ENCODE peak calls at places on chromosomes 4 and X, in nine cellular contexts. Z is GM12864, G is dorsolateral prefrontal cortex, B is AG04449, F is PC-3, E is NB4, O is MM.1S, W is left lung, X is HCT116. U is an unnamed sample.
A peak's percentile ranks its signal among the peaks of the same experiment; 100 is the strongest.

GRCh38 chr4:112234952-112235609 is 3.5 kb downstream of the AP1AR start:
- DNase-seq in E (peak; percentile 72), G (peak; percentile 68), F (peak; percentile 81), X (peak; percentile 63), W (peak; percentile 52), Z (peak; percentile 44), B (peak; percentile 56), O (peak; percentile 69), U (peak; percentile 90)

GRCh38 chr4:8592366-8593267 is at the start of gene CPZ:
- DNase-seq in O (no peak), Z (no peak), W (no peak), G (no peak), F (peak; percentile 51), E (no peak), X (no peak), B (no peak), U (no peak)

GRCh38 chr4:96004341-96004740 is 164.4 kb downstream of the PDHA2 start:
- DNase-seq in E (no peak), Z (no peak), O (no peak), F (no peak), W (no peak), B (no peak), G (no peak), X (no peak), U (no peak)

GRCh38 chr4:138182838-138183426 is 59.2 kb downstream of the SLC7A11 start:
- DNase-seq in O (peak; percentile 63), Z (no peak), B (peak; percentile 29), F (peak; percentile 67), G (no peak), E (peak; percentile 61), W (no peak), X (peak; percentile 45), U (peak; percentile 73)

GRCh38 chrX:100596601-100597000 is 11.9 kb downstream of the TNMD start:
- DNase-seq in G (no peak), X (no peak), B (no peak), O (no peak), F (no peak), W (no peak), E (no peak), Z (no peak), U (no peak)

GRCh38 chr4:4330794-4331193 is 40.7 kb downstream of the ZBTB49 start:
- DNase-seq in X (no peak), E (no peak), W (no peak), F (no peak), B (no peak), O (no peak), G (no peak), Z (no peak), U (no peak)

GRCh38 chr4:152468408-152468807 is 67.5 kb downstream of the FBXW7 start:
- DNase-seq in X (no peak), B (no peak), G (no peak), E (no peak), F (no peak), O (no peak), W (no peak), Z (no peak), U (no peak)

GRCh38 chr4:126965876-126966275 is 666.9 kb upstream of the INTU start:
- DNase-seq in X (no peak), F (no peak), B (no peak), Z (no peak), E (no peak), G (no peak), W (no peak), O (no peak), U (no peak)

GRCh38 chr4:76377922-76378321 is 43.0 kb downstream of the CCDC158 start:
- DNase-seq in F (peak; percentile 36), W (no peak), E (peak; percentile 58), Z (no peak), X (peak; percentile 39), O (peak; percentile 68), B (no peak), G (no peak), U (peak; percentile 54)

GRCh38 chr4:152999376-153000067 is 63.4 kb downstream of the FHDC1 start:
- DNase-seq in Z (no peak), G (no peak), E (no peak), X (no peak), O (no peak), W (no peak), F (no peak), B (no peak), U (no peak)

GRCh38 chrX:132169554-132169953 is 41.7 kb upstream of the FRMD7 start:
- DNase-seq in B (no peak), O (no peak), G (no peak), Z (no peak), F (no peak), X (no peak), W (no peak), E (no peak), U (peak; percentile 39)

GRCh38 chrX:34559325-34559724 is 97.8 kb downstream of the TMEM47 start:
- DNase-seq in G (no peak), O (peak; percentile 7), E (peak; percentile 1), X (no peak), W (no peak), Z (no peak), F (no peak), B (no peak), U (peak; percentile 60)

DNA sequence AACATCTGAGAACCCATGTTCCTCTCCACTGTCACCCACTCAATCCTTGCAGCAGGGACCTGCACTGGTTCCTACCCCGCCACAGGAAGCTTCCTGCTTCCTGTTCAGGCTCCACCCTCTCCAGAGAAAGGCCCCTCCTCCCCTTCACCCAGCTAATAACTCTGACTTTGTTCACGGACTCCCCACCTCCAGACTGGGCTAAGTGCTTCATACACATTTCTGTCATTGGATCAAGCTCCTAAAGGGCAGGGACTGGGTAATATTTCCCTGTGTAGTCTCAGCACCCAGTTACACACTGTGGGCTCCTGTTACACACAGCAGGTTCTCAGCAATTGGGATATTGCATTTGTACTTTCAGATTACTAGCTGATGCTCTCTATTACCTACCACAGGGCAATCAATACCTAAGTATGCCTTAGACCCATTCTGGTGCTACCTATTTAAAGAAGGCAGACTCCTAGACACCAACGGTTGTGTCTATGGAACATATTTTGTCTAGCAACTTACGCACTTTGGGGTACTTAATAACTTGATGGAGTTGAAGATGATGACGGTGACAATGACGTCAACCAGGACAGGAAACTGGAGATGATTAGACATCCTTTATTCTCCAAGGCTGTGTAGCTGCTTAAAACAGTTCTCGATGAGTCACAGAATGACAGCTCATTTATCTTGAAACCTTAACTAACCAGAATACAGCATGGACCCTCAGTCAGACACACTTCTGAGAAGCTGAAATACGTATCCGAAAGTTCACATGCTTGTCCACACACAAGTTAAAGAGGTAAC is 58.1 kb downstream of the MAML3 start:
- DNase-seq in G (no peak), X (peak; percentile 62), B (peak; percentile 77), O (no peak), W (peak; percentile 63), F (peak; percentile 75), E (peak; percentile 80), Z (no peak), U (peak; percentile 92)
- H3K4me3 ChIP-seq in G (no peak overlapping the region), X (peak overlapping the region; percentile 9), B (no peak overlapping the region), O (no peak overlapping the region), W (no peak overlapping the region), F (no peak overlapping the region), E (peak overlapping the region; percentile 8), Z (no peak overlapping the region), U (no peak overlapping the region)

GRCh38 chr4:37892641-37893040 is 1.8 kb downstream of the TBC1D1 start:
- DNase-seq in E (peak; percentile 59), Z (peak; percentile 57), B (no peak), O (peak; percentile 15), X (no peak), G (no peak), W (peak; percentile 52), F (no peak), U (no peak)

GRCh38 chr4:37890501-37891220 is at the start of gene TBC1D1:
- DNase-seq in X (no peak), O (peak; percentile 57), G (peak; percentile 64), Z (no peak), F (peak; percentile 24), B (no peak), W (peak; percentile 84), E (peak; percentile 76), U (peak; percentile 10)

GRCh38 chr4:37889849-37890500 is 909 bp upstream of the TBC1D1 start:
- DNase-seq in F (no peak), E (no peak), W (no peak), Z (no peak), O (no peak), G (peak; percentile 28), X (no peak), B (no peak), U (peak; percentile 10)

GRCh38 chr4:37893164-37893563 is 2.3 kb downstream of the TBC1D1 start:
- DNase-seq in E (no peak), G (no peak), W (no peak), Z (no peak), F (no peak), O (no peak), X (no peak), B (no peak), U (no peak)

DNA sequence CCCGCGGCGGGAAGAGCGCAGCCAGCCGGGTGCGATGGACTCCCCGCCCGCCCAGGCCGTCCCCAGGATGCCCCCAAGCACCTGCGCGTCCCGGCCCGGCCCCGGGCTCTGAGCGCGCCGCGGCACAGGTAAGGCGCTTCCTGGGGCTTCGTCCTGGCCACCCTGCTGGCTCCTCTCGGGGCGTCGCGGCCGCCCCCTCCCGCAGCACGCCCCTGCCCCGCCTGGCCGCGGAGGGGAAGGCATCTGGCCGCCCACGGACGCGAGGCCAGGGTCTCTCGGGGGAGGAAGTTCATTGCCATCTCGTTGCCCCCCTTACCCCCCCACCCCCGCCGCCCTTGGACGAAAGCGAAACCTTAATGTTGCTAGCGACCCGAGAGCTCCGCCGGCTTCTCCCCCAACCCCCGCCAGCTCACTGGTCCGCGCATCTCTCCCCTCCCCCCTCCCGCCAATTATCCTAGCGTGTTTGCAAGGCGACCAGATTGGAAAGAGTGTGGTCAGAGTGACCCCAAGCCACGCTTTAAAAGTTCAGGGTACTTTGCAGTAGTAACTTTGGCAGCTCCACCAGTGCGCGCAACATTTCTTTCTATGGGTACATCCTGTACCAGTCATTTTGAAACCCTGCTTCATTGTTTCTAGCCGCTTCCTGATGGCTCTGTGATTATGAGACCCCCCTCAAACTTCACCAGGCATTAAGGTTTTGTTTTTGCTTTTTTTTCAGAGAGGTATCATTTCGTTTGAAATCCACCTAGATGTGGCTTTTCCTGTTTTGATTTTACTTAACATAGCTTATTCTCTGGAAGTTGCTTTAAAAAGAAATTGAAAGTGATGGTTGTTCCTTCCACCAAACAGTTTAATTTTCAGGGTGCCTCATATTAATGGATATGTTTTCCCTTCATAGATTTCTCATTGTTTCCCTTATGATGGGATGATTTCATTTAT is 606 bp downstream of the TBC1D1 start:
- DNase-seq in G (peak; percentile 9), F (no peak), E (peak; percentile 72), O (peak; percentile 84), Z (peak; percentile 80), W (peak; percentile 41), X (no peak), B (no peak), U (peak; percentile 6)
- TF ChIP-seq CTCF in G (no peak), F (no peak), E (peak; percentile 14), O (no peak), Z (no peak), W (no peak), X (no peak), B (no peak), U (no peak)

GRCh38 chrX:119760026-119760902 is 1.9 kb downstream of the SOWAHD start:
- DNase-seq in X (no peak), W (no peak), G (no peak), B (no peak), F (no peak), O (no peak), E (peak; percentile 56), Z (no peak), U (no peak)
- H3K4me3 ChIP-seq in X (no peak overlapping the region), W (no peak overlapping the region), G (no peak overlapping the region), B (no peak overlapping the region), F (no peak overlapping the region), O (no peak overlapping the region), E (peak overlapping the region; percentile 56), Z (peak overlapping the region; percentile 64), U (no peak overlapping the region)

GRCh38 chr4:124104101-124104500 is 608.4 kb downstream of the ANKRD50 start:
- DNase-seq in B (no peak), Z (no peak), F (peak; percentile 43), O (no peak), W (no peak), G (no peak), X (no peak), E (no peak), U (peak; percentile 86)
- TF ChIP-seq CTCF in B (no peak), Z (no peak), F (no peak), O (no peak), W (no peak), G (no peak), X (no peak), E (no peak), U (no peak)

U was measured in epithelial cell of esophagus.